ENCODE peak calls at places on chromosomes 7 and 10, in ten cellular contexts. R is neural progenitor cell; W is Panc1; L is tibial artery; B is IMR-90; N is transverse colon; X is naive thymus-derived CD4-positive, alpha-beta T cell; V is left lung; D is CD8-positive, alpha-beta memory T cell; C is HCT116. S is an unnamed sample.

GRCh38 chr7:27784399-27785053 is 44.6 kb downstream of the TAX1BP1 start:
- DNase-seq in R (peak), W (peak), L (no peak), B (peak), N (no peak), X (peak), V (no peak), D (peak), C (peak), S (no peak)

GRCh38 chr7:13107291-13107690 is 419.9 kb downstream of the ARL4A start:
- DNase-seq in R (no peak), W (no peak), L (no peak), B (peak), N (no peak), X (no peak), V (no peak), D (no peak), C (no peak), S (no peak)

GRCh38 chr10:123272171-123272570 is 118.0 kb downstream of the BUB3 start:
- DNase-seq in R (no peak), W (no peak), L (no peak), B (no peak), N (no peak), X (no peak), V (no peak), D (no peak), C (no peak), S (no peak)

GRCh38 chr7:121026159-121026558 is 37.6 kb downstream of the CPED1 start:
- DNase-seq in R (no peak), W (no peak), L (no peak), B (no peak), N (no peak), X (no peak), V (no peak), D (no peak), C (no peak), S (no peak)

GRCh38 chr10:111546216-111546615 is 469.4 kb downstream of the ADRA2A start:
- DNase-seq in R (no peak), W (no peak), L (no peak), B (no peak), N (no peak), X (no peak), V (no peak), D (no peak), C (no peak), S (no peak)

GRCh38 chr7:151091988-151092387 is 5.7 kb downstream of the AGAP3 start:
- DNase-seq in R (no peak), W (no peak), L (no peak), B (no peak), N (no peak), X (no peak), V (no peak), D (no peak), C (no peak), S (peak)

GRCh38 chr10:73232887-73233286 is 14.2 kb downstream of the DNAJC9 start:
- DNase-seq in R (peak), W (no peak), L (no peak), B (no peak), N (no peak), X (no peak), V (no peak), D (no peak), C (no peak), S (no peak)

GRCh38 chr7:107591410-107591809 is 11.4 kb downstream of the BCAP29 start:
- DNase-seq in R (no peak), W (no peak), L (no peak), B (no peak), N (no peak), X (no peak), V (no peak), D (no peak), C (no peak), S (no peak)

GRCh38 chr7:2008936-2009540 is 223.7 kb downstream of the MAD1L1 start:
- DNase-seq in R (no peak), W (no peak), L (peak), B (no peak), N (no peak), X (no peak), V (peak), D (no peak), C (no peak), S (no peak)

GRCh38 chr7:35038340-35038738 is 1.1 kb upstream of the DPY19L1 start:
- DNase-seq in R (peak), W (no peak), L (no peak), B (no peak), N (no peak), X (no peak), V (no peak), D (no peak), C (no peak), S (no peak)

GRCh38 chr10:104117839-104118323 is 4.1 kb upstream of the SFR1 start:
- DNase-seq in R (no peak), W (no peak), L (no peak), B (peak), N (no peak), X (no peak), V (no peak), D (no peak), C (peak), S (no peak)

GRCh38 chr10:127997937-127998336 is 91.0 kb downstream of the PTPRE start:
- DNase-seq in R (peak), W (no peak), L (no peak), B (no peak), N (no peak), X (no peak), V (no peak), D (no peak), C (no peak), S (no peak)

GRCh38 chr7:150941351-150941982 is 36.7 kb downstream of the KCNH2 start:
- DNase-seq in R (no peak), W (no peak), L (no peak), B (no peak), N (no peak), X (no peak), V (peak), D (no peak), C (no peak), S (no peak)

GRCh38 chr10:133166504-133166827 is 6.4 kb downstream of the KNDC1 start:
- DNase-seq in R (no peak), W (no peak), L (peak), B (no peak), N (no peak), X (no peak), V (peak), D (no peak), C (no peak), S (no peak)

GRCh38 chr10:103758294-103758681 is 97.1 kb downstream of the SH3PXD2A start:
- DNase-seq in R (no peak), W (peak), L (no peak), B (peak), N (no peak), X (no peak), V (no peak), D (no peak), C (no peak), S (no peak)

GRCh38 chr10:62582804-62583208 is 208.6 kb downstream of the ZNF365 start:
- DNase-seq in R (no peak), W (no peak), L (peak), B (peak), N (peak), X (no peak), V (peak), D (no peak), C (no peak), S (no peak)

GRCh38 chr7:39415091-39415820 is 150.9 kb upstream of the YAE1 start:
- DNase-seq in R (no peak), W (no peak), L (no peak), B (no peak), N (no peak), X (no peak), V (no peak), D (no peak), C (no peak), S (no peak)

GRCh38 chr7:31648288-31648687 is 38.7 kb upstream of the PPP1R17 start:
- DNase-seq in R (peak), W (no peak), L (no peak), B (peak), N (no peak), X (no peak), V (no peak), D (no peak), C (no peak), S (no peak)

GRCh38 chr10:67110286-67110685 is 184.4 kb downstream of the LRRTM3 start:
- DNase-seq in R (no peak), W (no peak), L (no peak), B (no peak), N (no peak), X (no peak), V (no peak), D (no peak), C (no peak), S (no peak)

GRCh38 chr10:6044060-6044459 is 18.1 kb downstream of the IL2RA start:
- DNase-seq in R (no peak), W (no peak), L (no peak), B (no peak), N (no peak), X (no peak), V (no peak), D (peak), C (no peak), S (no peak)

GRCh38 chr7:143490719-143491306 is 13.1 kb downstream of the TAS2R41 start:
- DNase-seq in R (peak), W (peak), L (no peak), B (no peak), N (no peak), X (no peak), V (no peak), D (no peak), C (no peak), S (no peak)

GRCh38 chr7:17601921-17602320 is 303.5 kb downstream of the AHR start:
- DNase-seq in R (no peak), W (no peak), L (no peak), B (no peak), N (no peak), X (no peak), V (no peak), D (no peak), C (no peak), S (no peak)

GRCh38 chr7:132782777-132783633 is 206.7 kb upstream of the PLXNA4 start:
- DNase-seq in R (no peak), W (no peak), L (no peak), B (peak), N (no peak), X (no peak), V (no peak), D (no peak), C (no peak), S (no peak)

GRCh38 chr7:17274551-17275245 is 23.8 kb upstream of the AHR start:
- DNase-seq in R (no peak), W (no peak), L (no peak), B (peak), N (no peak), X (no peak), V (no peak), D (no peak), C (no peak), S (no peak)

GRCh38 chr10:77448226-77448625 is 189.4 kb downstream of the KCNMA1 start:
- DNase-seq in R (no peak), W (no peak), L (no peak), B (no peak), N (peak), X (no peak), V (no peak), D (no peak), C (no peak), S (no peak)

GRCh38 chr7:47720141-47720906 is 138.4 kb upstream of the TNS3 start:
- DNase-seq in R (no peak), W (no peak), L (no peak), B (peak), N (peak), X (no peak), V (no peak), D (no peak), C (no peak), S (no peak)

GRCh38 chr7:155512246-155512887 is 34.0 kb downstream of the CNPY1 start:
- DNase-seq in R (no peak), W (no peak), L (no peak), B (no peak), N (no peak), X (no peak), V (no peak), D (no peak), C (no peak), S (no peak)

GRCh38 chr7:24401628-24402593 is 117.9 kb downstream of the NPY start:
- DNase-seq in R (no peak), W (peak), L (no peak), B (peak), N (no peak), X (no peak), V (no peak), D (peak), C (peak), S (no peak)

GRCh38 chr10:43324847-43325246 is 46.6 kb upstream of the FXYD4 start:
- DNase-seq in R (no peak), W (no peak), L (no peak), B (no peak), N (no peak), X (no peak), V (no peak), D (no peak), C (no peak), S (no peak)

GRCh38 chr10:78513330-78513729 is 479.7 kb downstream of the RPS24 start:
- DNase-seq in R (no peak), W (no peak), L (no peak), B (peak), N (no peak), X (no peak), V (no peak), D (no peak), C (no peak), S (no peak)

GRCh38 chr7:46220066-46220630 is 299.1 kb upstream of the IGFBP3 start:
- DNase-seq in R (no peak), W (no peak), L (no peak), B (peak), N (no peak), X (no peak), V (no peak), D (no peak), C (no peak), S (no peak)

GRCh38 chr7:48009257-48009656 is 19.6 kb downstream of the SUN3 start:
- DNase-seq in R (no peak), W (no peak), L (no peak), B (no peak), N (no peak), X (no peak), V (no peak), D (no peak), C (no peak), S (no peak)

GRCh38 chr7:2725178-2726105 is 37.4 kb downstream of the AMZ1 start:
- DNase-seq in R (no peak), W (no peak), L (peak), B (no peak), N (no peak), X (no peak), V (no peak), D (no peak), C (no peak), S (no peak)

GRCh38 chr7:34190299-34190698 is 285.0 kb downstream of the BMPER start:
- DNase-seq in R (no peak), W (no peak), L (no peak), B (no peak), N (no peak), X (no peak), V (no peak), D (no peak), C (no peak), S (no peak)

GRCh38 chr7:82593780-82594179 is 150.2 kb upstream of the CACNA2D1 start:
- DNase-seq in R (no peak), W (no peak), L (no peak), B (peak), N (no peak), X (no peak), V (no peak), D (no peak), C (no peak), S (no peak)

GRCh38 chr7:147885906-147886305 is 704.7 kb upstream of the C7orf33 start:
- DNase-seq in R (no peak), W (no peak), L (no peak), B (no peak), N (no peak), X (no peak), V (no peak), D (no peak), C (no peak), S (no peak)

GRCh38 chr7:36871355-36871738 is 147.1 kb upstream of the AOAH start:
- DNase-seq in R (no peak), W (no peak), L (no peak), B (no peak), N (no peak), X (no peak), V (no peak), D (no peak), C (no peak), S (no peak)

GRCh38 chr10:68348265-68348741 is 15.6 kb upstream of the PBLD start:
- DNase-seq in R (peak), W (peak), L (no peak), B (peak), N (peak), X (peak), V (no peak), D (peak), C (peak), S (no peak)

GRCh38 chr10:94076325-94076841 is 82.7 kb downstream of the PLCE1 start:
- DNase-seq in R (peak), W (no peak), L (no peak), B (peak), N (peak), X (no peak), V (no peak), D (no peak), C (no peak), S (no peak)

GRCh38 chr7:21947056-21947455 is 1.4 kb upstream of the CDCA7L start:
- DNase-seq in R (no peak), W (no peak), L (no peak), B (no peak), N (no peak), X (no peak), V (no peak), D (no peak), C (no peak), S (no peak)
- H3K4me3 ChIP-seq in R (no peak), W (no peak), L (no peak), B (no peak), N (no peak), X (no peak), V (no peak), D (no peak), C (no peak), S (no peak)

GRCh38 chr10:3808689-3809199 is 23.7 kb upstream of the KLF6 start:
- DNase-seq in R (no peak), W (no peak), L (no peak), B (no peak), N (no peak), X (no peak), V (no peak), D (no peak), C (no peak), S (no peak)
- H3K27ac ChIP-seq in R (no peak), W (peak), L (no peak), B (no peak), N (peak), X (no peak), V (no peak), D (peak), C (peak), S (peak)

GRCh38 chr7:99106869-99107268 is 37.0 kb downstream of the SMURF1 start:
- DNase-seq in R (no peak), W (no peak), L (no peak), B (peak), N (no peak), X (no peak), V (no peak), D (no peak), C (no peak), S (no peak)
- H3K4me3 ChIP-seq in R (no peak), W (no peak), L (no peak), B (no peak), N (no peak), X (no peak), V (no peak), D (no peak), C (no peak), S (no peak)

GRCh38 chr10:24872790-24873182 is 79.6 kb downstream of the PRTFDC1 start:
- DNase-seq in R (no peak), W (no peak), L (no peak), B (no peak), N (no peak), X (no peak), V (no peak), D (no peak), C (no peak), S (no peak)

GRCh38 chr10:24873281-24873683 is 79.1 kb downstream of the PRTFDC1 start:
- DNase-seq in R (no peak), W (no peak), L (no peak), B (peak), N (no peak), X (no peak), V (no peak), D (no peak), C (no peak), S (no peak)

GRCh38 chr10:24872049-24872789 is 80.2 kb downstream of the PRTFDC1 start:
- DNase-seq in R (peak), W (no peak), L (no peak), B (no peak), N (no peak), X (no peak), V (no peak), D (no peak), C (no peak), S (no peak)

GRCh38 chr10:24871006-24871405 is 81.4 kb downstream of the PRTFDC1 start:
- DNase-seq in R (no peak), W (no peak), L (no peak), B (no peak), N (no peak), X (no peak), V (no peak), D (no peak), C (no peak), S (no peak)

DNA sequence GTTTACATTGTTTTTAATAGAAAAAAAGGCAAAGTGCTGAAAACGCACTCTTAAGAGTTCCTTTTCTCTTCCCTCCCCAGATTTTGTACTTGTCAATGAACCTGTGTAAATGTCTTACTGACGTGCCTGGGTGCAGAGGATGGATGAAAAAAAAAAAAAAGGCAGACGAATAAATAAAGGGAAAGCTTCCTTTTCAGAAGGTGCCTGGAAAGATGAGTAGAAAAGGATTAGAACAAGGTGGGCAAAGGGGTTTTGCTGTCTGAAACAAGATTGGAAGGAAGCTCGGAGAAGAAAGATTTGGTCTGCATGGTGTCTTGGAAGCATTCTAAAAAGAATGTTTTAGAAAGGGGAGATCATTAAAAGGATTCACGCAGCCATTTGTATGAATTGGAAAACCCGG is 80.9 kb downstream of the PRTFDC1 start:
- DNase-seq in R (no peak), W (no peak), L (no peak), B (no peak), N (no peak), X (no peak), V (no peak), D (no peak), C (no peak), S (no peak)
- H3K27ac ChIP-seq in R (no peak), W (no peak), L (no peak), B (no peak), N (no peak), X (no peak), V (no peak), D (no peak), C (no peak), S (no peak)

GRCh38 chr10:19713800-19714525 is 102.3 kb upstream of the PLXDC2 start:
- DNase-seq in R (peak), W (no peak), L (peak), B (no peak), N (no peak), X (no peak), V (no peak), D (no peak), C (no peak), S (no peak)
- H3K4me3 ChIP-seq in R (no peak), W (no peak), L (peak), B (no peak), N (no peak), X (no peak), V (no peak), D (no peak), C (no peak), S (no peak)

DNA sequence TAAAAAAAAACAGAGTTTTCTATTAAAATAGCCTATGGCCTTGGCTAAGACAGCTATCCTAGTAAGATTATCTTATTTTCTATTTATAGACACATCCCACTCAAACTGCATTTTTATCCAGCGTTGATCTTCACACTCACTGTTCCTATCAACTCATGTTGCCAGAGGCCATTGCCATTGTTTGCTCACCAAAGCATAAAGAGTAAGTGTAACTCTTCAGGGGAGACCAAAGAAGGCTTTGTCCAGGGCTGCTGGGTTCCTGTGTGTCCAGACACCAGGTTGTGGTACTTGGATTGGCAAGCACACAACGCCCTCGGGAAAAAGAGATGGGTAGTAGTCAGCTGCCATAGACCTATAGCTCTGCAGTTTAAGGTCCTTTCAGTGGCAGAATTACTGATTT is 31.4 kb downstream of the ACTA2 start:
- DNase-seq in R (no peak), W (no peak), L (no peak), B (no peak), N (no peak), X (no peak), V (no peak), D (no peak), C (no peak), S (no peak)
- H3K27ac ChIP-seq in R (no peak), W (no peak), L (no peak), B (peak), N (no peak), X (no peak), V (peak), D (no peak), C (no peak), S (no peak)

GRCh38 chr10:47311193-47311899 is 10.9 kb upstream of the GDF2 start:
- DNase-seq in R (no peak), W (no peak), L (no peak), B (no peak), N (peak), X (peak), V (no peak), D (peak), C (no peak), S (peak)
- H3K4me3 ChIP-seq in R (no peak), W (no peak), L (no peak), B (no peak), N (no peak), X (peak), V (no peak), D (peak), C (no peak), S (no peak)

DNA sequence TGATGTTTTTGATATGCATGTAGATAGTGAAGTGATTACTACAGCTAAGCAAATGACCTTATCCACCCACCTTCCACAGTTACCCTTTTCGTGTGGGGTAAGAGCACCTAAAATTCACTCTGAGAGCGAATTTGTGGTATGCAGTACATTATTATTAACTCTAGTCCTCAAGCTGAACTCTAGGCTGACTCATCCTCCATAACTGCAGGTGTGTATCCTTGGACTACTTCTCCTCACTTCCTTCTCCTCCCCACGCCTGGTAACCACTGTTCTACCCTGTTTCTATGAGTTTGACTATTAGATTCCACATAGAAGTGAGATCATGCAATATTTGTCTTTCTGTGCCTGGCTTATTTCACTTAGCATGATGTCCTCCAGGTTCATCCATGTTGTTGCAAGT is 484.6 kb downstream of the GATA3 start:
- DNase-seq in R (no peak), W (no peak), L (no peak), B (no peak), N (no peak), X (no peak), V (no peak), D (no peak), C (no peak), S (no peak)
- H3K27ac ChIP-seq in R (no peak), W (no peak), L (no peak), B (no peak), N (no peak), X (no peak), V (no peak), D (no peak), C (no peak), S (no peak)

S was measured in pancreas.